ENCODE peak calls at places on chromosomes 7 and 10, in six cellular contexts. One of them, this sample, is unnamed.

GRCh38 chr10:99532194-99532593 is 548 bp upstream of the NKX2-3 start:
- DNase-seq in NCI-H69: no peak
- DNase-seq in stimulated activated CD8-positive, alpha-beta memory T cell treated with anti-CD3 and anti-CD28 coated beads, Interleukin-2, amount 100 ng/mL, for 1 hour: no peak
- DNase-seq in kidney epithelial cell: no peak
- DNase-seq in NCI-H1694 treated with DMSO at 0.1 percent for 48 hours: no peak
- DNase-seq in NCI-H1105: no peak
- DNase-seq in this sample: no peak

GRCh38 chr7:16598015-16598414 is 47.5 kb downstream of the ANKMY2 start:
- DNase-seq in NCI-H1694 treated with DMSO at 0.1 percent for 48 hours: no peak
- DNase-seq in NCI-H1105: no peak
- DNase-seq in NCI-H69: no peak
- DNase-seq in stimulated activated CD8-positive, alpha-beta memory T cell treated with anti-CD3 and anti-CD28 coated beads, Interleukin-2, amount 100 ng/mL, for 1 hour: no peak
- DNase-seq in kidney epithelial cell: no peak
- DNase-seq in this sample: no peak

GRCh38 chr10:75197906-75198305 is 12.7 kb upstream of the VDAC2 start:
- DNase-seq in NCI-H69: no peak
- DNase-seq in kidney epithelial cell: no peak
- DNase-seq in NCI-H1694 treated with DMSO at 0.1 percent for 48 hours: no peak
- DNase-seq in stimulated activated CD8-positive, alpha-beta memory T cell treated with anti-CD3 and anti-CD28 coated beads, Interleukin-2, amount 100 ng/mL, for 1 hour: no peak
- DNase-seq in NCI-H1105: no peak
- DNase-seq in this sample: no peak

GRCh38 chr7:37354661-37355131 is 94.0 kb downstream of the ELMO1 start:
- DNase-seq in kidney epithelial cell: peak; percentile 7
- DNase-seq in NCI-H69: no peak
- DNase-seq in NCI-H1105: no peak
- DNase-seq in stimulated activated CD8-positive, alpha-beta memory T cell treated with anti-CD3 and anti-CD28 coated beads, Interleukin-2, amount 100 ng/mL, for 1 hour: no peak
- DNase-seq in NCI-H1694 treated with DMSO at 0.1 percent for 48 hours: no peak
- DNase-seq in this sample: no peak

GRCh38 chr10:986881-987634 is 1.2 kb upstream of the GTPBP4 start:
- DNase-seq in NCI-H1105: no peak
- DNase-seq in stimulated activated CD8-positive, alpha-beta memory T cell treated with anti-CD3 and anti-CD28 coated beads, Interleukin-2, amount 100 ng/mL, for 1 hour: no peak
- DNase-seq in kidney epithelial cell: no peak
- DNase-seq in NCI-H1694 treated with DMSO at 0.1 percent for 48 hours: no peak
- DNase-seq in NCI-H69: no peak
- DNase-seq in this sample: no peak

GRCh38 chr10:125605167-125605566 is 77.8 kb downstream of the TEX36 start:
- DNase-seq in stimulated activated CD8-positive, alpha-beta memory T cell treated with anti-CD3 and anti-CD28 coated beads, Interleukin-2, amount 100 ng/mL, for 1 hour: no peak
- DNase-seq in NCI-H1105: no peak
- DNase-seq in kidney epithelial cell: no peak
- DNase-seq in NCI-H69: no peak
- DNase-seq in NCI-H1694 treated with DMSO at 0.1 percent for 48 hours: no peak
- DNase-seq in this sample: no peak

GRCh38 chr7:83149466-83149865 is 13.2 kb downstream of the PCLO start:
- DNase-seq in stimulated activated CD8-positive, alpha-beta memory T cell treated with anti-CD3 and anti-CD28 coated beads, Interleukin-2, amount 100 ng/mL, for 1 hour: no peak
- DNase-seq in NCI-H69: no peak
- DNase-seq in NCI-H1694 treated with DMSO at 0.1 percent for 48 hours: no peak
- DNase-seq in NCI-H1105: no peak
- DNase-seq in kidney epithelial cell: no peak
- DNase-seq in this sample: no peak

GRCh38 chr10:113529575-113529974 is 23.3 kb upstream of the HABP2 start:
- DNase-seq in stimulated activated CD8-positive, alpha-beta memory T cell treated with anti-CD3 and anti-CD28 coated beads, Interleukin-2, amount 100 ng/mL, for 1 hour: no peak
- DNase-seq in NCI-H1105: no peak
- DNase-seq in kidney epithelial cell: no peak
- DNase-seq in NCI-H69: no peak
- DNase-seq in NCI-H1694 treated with DMSO at 0.1 percent for 48 hours: no peak
- DNase-seq in this sample: no peak

GRCh38 chr7:30984359-30985107 is 20.8 kb downstream of the GHRHR start:
- DNase-seq in NCI-H1105: no peak
- DNase-seq in stimulated activated CD8-positive, alpha-beta memory T cell treated with anti-CD3 and anti-CD28 coated beads, Interleukin-2, amount 100 ng/mL, for 1 hour: no peak
- DNase-seq in NCI-H1694 treated with DMSO at 0.1 percent for 48 hours: no peak
- DNase-seq in kidney epithelial cell: no peak
- DNase-seq in NCI-H69: peak; percentile 51
- DNase-seq in this sample: no peak

GRCh38 chr7:36598056-36598675 is 126.1 kb downstream of the AOAH start:
- DNase-seq in NCI-H69: no peak
- DNase-seq in kidney epithelial cell: no peak
- DNase-seq in NCI-H1694 treated with DMSO at 0.1 percent for 48 hours: no peak
- DNase-seq in stimulated activated CD8-positive, alpha-beta memory T cell treated with anti-CD3 and anti-CD28 coated beads, Interleukin-2, amount 100 ng/mL, for 1 hour: no peak
- DNase-seq in NCI-H1105: no peak
- DNase-seq in this sample: no peak

GRCh38 chr7:32661929-32662328 is 166.6 kb downstream of the AVL9 start:
- DNase-seq in stimulated activated CD8-positive, alpha-beta memory T cell treated with anti-CD3 and anti-CD28 coated beads, Interleukin-2, amount 100 ng/mL, for 1 hour: no peak
- DNase-seq in NCI-H1694 treated with DMSO at 0.1 percent for 48 hours: no peak
- DNase-seq in NCI-H1105: no peak
- DNase-seq in NCI-H69: no peak
- DNase-seq in kidney epithelial cell: no peak
- DNase-seq in this sample: no peak

GRCh38 chr10:113958631-113959382 is 84.9 kb upstream of the ADRB1 start:
- DNase-seq in NCI-H1105: no peak
- DNase-seq in stimulated activated CD8-positive, alpha-beta memory T cell treated with anti-CD3 and anti-CD28 coated beads, Interleukin-2, amount 100 ng/mL, for 1 hour: no peak
- DNase-seq in NCI-H69: peak; percentile 85
- DNase-seq in NCI-H1694 treated with DMSO at 0.1 percent for 48 hours: no peak
- DNase-seq in kidney epithelial cell: peak; percentile 89
- DNase-seq in this sample: peak; percentile 78

GRCh38 chr10:116712499-116712898 is 29.9 kb downstream of the HSPA12A start:
- DNase-seq in NCI-H69: peak; percentile 9
- DNase-seq in NCI-H1105: no peak
- DNase-seq in NCI-H1694 treated with DMSO at 0.1 percent for 48 hours: no peak
- DNase-seq in kidney epithelial cell: no peak
- DNase-seq in stimulated activated CD8-positive, alpha-beta memory T cell treated with anti-CD3 and anti-CD28 coated beads, Interleukin-2, amount 100 ng/mL, for 1 hour: no peak
- DNase-seq in this sample: no peak

GRCh38 chr7:139490130-139490529 is 6.7 kb upstream of the KLRG2 start:
- DNase-seq in kidney epithelial cell: peak; percentile 64
- DNase-seq in NCI-H1105: no peak
- DNase-seq in NCI-H1694 treated with DMSO at 0.1 percent for 48 hours: no peak
- DNase-seq in stimulated activated CD8-positive, alpha-beta memory T cell treated with anti-CD3 and anti-CD28 coated beads, Interleukin-2, amount 100 ng/mL, for 1 hour: no peak
- DNase-seq in NCI-H69: peak; percentile 91
- DNase-seq in this sample: no peak

GRCh38 chr10:93069245-93069561 is 4.5 kb upstream of the CYP26A1 start:
- DNase-seq in NCI-H69: no peak
- DNase-seq in stimulated activated CD8-positive, alpha-beta memory T cell treated with anti-CD3 and anti-CD28 coated beads, Interleukin-2, amount 100 ng/mL, for 1 hour: no peak
- DNase-seq in NCI-H1105: no peak
- DNase-seq in kidney epithelial cell: no peak
- DNase-seq in NCI-H1694 treated with DMSO at 0.1 percent for 48 hours: no peak
- DNase-seq in this sample: no peak